ENCODE peak calls at places on chromosome 20, in six cellular contexts. H, C, W, O, R and B are unnamed samples.

GRCh38 chr20:20225325-20225724 is 142.6 kb upstream of the INSM1 start:
- DNase-seq in H (no peak), O (no peak), C (peak), W (no peak), R (no peak), B (no peak)

GRCh38 chr20:44188752-44189151 is 1.8 kb upstream of the JPH2 start:
- DNase-seq in R (no peak), H (no peak), W (peak), C (no peak), O (no peak), B (no peak)

GRCh38 chr20:9928281-9928737 is 89.4 kb upstream of the PAK5 start:
- DNase-seq in R (no peak), H (no peak), O (no peak), C (no peak), W (no peak), B (no peak)

GRCh38 chr20:42902519-42902908 is 287.2 kb downstream of the PTPRT start:
- DNase-seq in O (no peak), H (no peak), W (no peak), C (no peak), R (no peak), B (no peak)

GRCh38 chr20:33575302-33575701 is 85.4 kb downstream of the CBFA2T2 start:
- DNase-seq in O (no peak), H (no peak), C (no peak), R (no peak), W (no peak), B (no peak)

GRCh38 chr20:23773579-23773978 is 22.8 kb upstream of the CST1 start:
- DNase-seq in W (no peak), H (no peak), C (no peak), R (no peak), O (no peak), B (no peak)

GRCh38 chr20:16220826-16221225 is 352.4 kb downstream of the KIF16B start:
- DNase-seq in C (no peak), R (no peak), W (no peak), O (no peak), H (no peak), B (no peak)

GRCh38 chr20:43840382-43841070 is 74.1 kb upstream of the TOX2 start:
- DNase-seq in C (peak), H (peak), R (peak), W (peak), O (peak), B (peak)

GRCh38 chr20:52760791-52761190 is 211.4 kb upstream of the TSHZ2 start:
- DNase-seq in W (no peak), R (no peak), C (peak), O (no peak), H (peak), B (no peak)

GRCh38 chr20:59948828-59949720 is 8.9 kb downstream of the FAM217B start:
- DNase-seq in O (peak), W (peak), C (peak), H (no peak), R (peak), B (no peak)

GRCh38 chr20:62776035-62776691 is 20.1 kb upstream of the MRGBP start:
- DNase-seq in W (no peak), O (no peak), R (no peak), H (no peak), C (no peak), B (no peak)

GRCh38 chr20:34299925-34300806 is 3.0 kb downstream of the AHCY start:
- DNase-seq in O (peak), W (no peak), R (peak), C (no peak), H (no peak), B (no peak)

GRCh38 chr20:8855315-8855714 is 213.6 kb upstream of the PLCB4 start:
- DNase-seq in C (no peak), R (no peak), W (peak), H (no peak), O (peak), B (no peak)

GRCh38 chr20:53550590-53551187 is 43.0 kb downstream of the ZNF217 start:
- DNase-seq in H (no peak), O (no peak), W (peak), C (no peak), R (no peak), B (no peak)

GRCh38 chr20:38143238-38143645 is 21.8 kb downstream of the TGM2 start:
- DNase-seq in W (peak), C (peak), R (no peak), H (no peak), O (no peak), B (no peak)

GRCh38 chr20:38144608-38145093 is 20.4 kb downstream of the TGM2 start:
- DNase-seq in C (no peak), R (no peak), W (no peak), O (no peak), H (no peak), B (no peak)

GRCh38 chr20:38145094-38146075 is 19.7 kb downstream of the TGM2 start:
- DNase-seq in C (no peak), H (no peak), R (peak), W (no peak), O (peak), B (no peak)

GRCh38 chr20:38141889-38142494 is 23.1 kb downstream of the TGM2 start:
- DNase-seq in C (no peak), H (no peak), O (no peak), W (no peak), R (no peak), B (no peak)

DNA sequence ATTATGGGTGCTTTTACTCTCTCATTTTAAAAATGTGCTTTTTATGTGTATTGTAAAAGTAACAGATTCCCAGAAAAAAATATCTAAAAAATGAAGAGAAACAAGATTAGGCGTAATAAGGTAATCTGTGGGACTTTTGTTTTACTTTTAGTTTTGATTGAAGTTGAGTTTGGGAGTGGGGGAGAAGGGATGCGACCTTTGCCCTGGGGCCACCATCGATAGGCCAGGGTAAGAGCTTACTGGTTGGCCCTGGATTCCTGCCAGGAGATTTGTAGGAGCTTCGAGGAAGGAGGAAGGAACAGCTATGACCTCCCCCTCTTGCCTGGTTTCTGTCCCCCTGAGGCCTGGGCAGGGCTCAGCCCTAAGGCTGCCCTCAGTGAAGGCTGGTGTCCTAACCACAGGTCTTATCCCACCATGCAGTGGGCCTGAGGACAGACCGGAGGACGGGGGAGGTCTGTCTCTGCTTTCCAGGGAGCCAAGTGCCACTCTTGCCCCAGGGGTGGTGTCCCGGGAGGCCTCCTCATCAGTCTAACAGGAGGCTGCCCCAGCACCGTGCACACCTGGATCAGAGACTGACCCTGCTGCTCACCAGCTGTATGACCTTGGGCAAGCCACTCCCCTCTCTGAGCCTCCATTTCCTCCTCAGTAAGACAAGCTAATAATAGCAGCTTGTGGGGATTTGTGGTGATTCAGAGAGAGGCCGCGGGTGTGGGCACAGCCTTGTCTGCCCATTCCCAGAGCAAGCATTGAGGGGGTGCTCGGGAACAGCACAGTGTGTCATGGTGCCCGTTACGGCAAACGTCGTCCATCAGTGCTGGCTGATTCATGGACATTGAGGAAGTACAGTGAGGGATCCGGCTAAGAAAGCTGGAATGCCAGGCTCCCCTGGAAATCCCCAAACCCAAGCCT is 21.2 kb downstream of the TGM2 start:
- DNase-seq in W (peak), H (no peak), C (no peak), R (peak), O (peak), B (no peak)
- H3K23ac ChIP-seq in W (no peak), H (no peak), C (no peak), R (no peak), O (peak), B (peak)

GRCh38 chr20:31606928-31607639 is 2.0 kb downstream of the ID1 start:
- DNase-seq in R (peak), W (peak), O (peak), C (peak), H (peak), B (no peak)
- H2BK5ac ChIP-seq in R (no peak), W (peak), O (peak), C (peak), H (no peak), B (no peak)

GRCh38 chr20:41054463-41055230 is 26.0 kb downstream of the TOP1 start:
- DNase-seq in C (peak), O (no peak), W (peak), H (no peak), R (no peak), B (no peak)
- H3K27ac ChIP-seq in C (no peak), O (no peak), W (no peak), H (no peak), R (no peak), B (no peak)

GRCh38 chr20:40274912-40275654 is 414.0 kb downstream of the MAFB start:
- DNase-seq in W (no peak), R (no peak), O (no peak), H (peak), C (no peak), B (no peak)
- H3K23ac ChIP-seq in W (peak), R (no peak), O (no peak), H (peak), C (no peak), B (no peak)

GRCh38 chr20:25308083-25308491 is 60.2 kb downstream of the PYGB start:
- DNase-seq in R (no peak), C (no peak), W (no peak), H (no peak), O (no peak), B (no peak)
- H2BK5ac ChIP-seq in R (no peak), C (no peak), W (peak), H (no peak), O (peak), B (no peak)

GRCh38 chr20:13286600-13286999 is 65.5 kb downstream of the ISM1 start:
- DNase-seq in C (no peak), W (no peak), O (no peak), H (no peak), R (no peak), B (no peak)
- H3K27ac ChIP-seq in C (no peak), W (no peak), O (no peak), H (no peak), R (no peak), B (no peak)